ENCODE peak calls at places on chromosomes 5 and 9, in seven cellular contexts. K is Peyer's patch, R is mammary epithelial cell, N is fibroblast of lung, Y is lower lobe of right lung, O is left ventricle myocardium inferior, B is SK-N-SH. Z is an unnamed sample.

GRCh38 chr5:165055476-165055875 is 1550.1 kb downstream of the MAT2B start:
- DNase-seq in K (no peak), R (no peak), N (peak; percentile 11), Y (no peak), O (no peak), B (no peak), Z (no peak)

GRCh38 chr9:108588246-108588645 is 267.5 kb downstream of the ACTL7B start:
- DNase-seq in K (no peak), R (no peak), N (no peak), Y (no peak), O (no peak), B (no peak), Z (no peak)

GRCh38 chr9:84778537-84778936 is 109.0 kb downstream of the NTRK2 start:
- DNase-seq in K (no peak), R (no peak), N (no peak), Y (no peak), O (no peak), B (no peak), Z (no peak)

GRCh38 chr5:28468121-28468520 is 1429.7 kb upstream of the CDH9 start:
- DNase-seq in K (no peak), R (no peak), N (no peak), Y (no peak), O (no peak), B (no peak), Z (no peak)

GRCh38 chr5:54518146-54519082 is 855 bp downstream of the SNX18 start:
- DNase-seq in K (peak; percentile 76), R (peak; percentile 39), N (peak; percentile 56), Y (peak; percentile 86), O (peak; percentile 69), B (peak; percentile 82), Z (peak; percentile 61)

GRCh38 chr9:6147847-6148246 is 67.8 kb upstream of the IL33 start:
- DNase-seq in K (no peak), R (peak; percentile 36), N (peak; percentile 45), Y (no peak), O (no peak), B (no peak), Z (no peak)

GRCh38 chr9:136312436-136312835 is 8.5 kb upstream of the CCDC187 start:
- DNase-seq in K (no peak), R (no peak), N (peak; percentile 32), Y (no peak), O (no peak), B (peak; percentile 92), Z (no peak)

GRCh38 chr5:62082370-62082778 is 223.6 kb upstream of the KIF2A start:
- DNase-seq in K (no peak), R (peak; percentile 88), N (peak; percentile 76), Y (no peak), O (no peak), B (peak; percentile 28), Z (no peak)

GRCh38 chr5:168135897-168136296 is 155.5 kb upstream of the WWC1 start:
- DNase-seq in K (no peak), R (no peak), N (no peak), Y (no peak), O (no peak), B (no peak), Z (no peak)

GRCh38 chr9:33097192-33097591 is 20.7 kb upstream of the SMU1 start:
- DNase-seq in K (no peak), R (no peak), N (no peak), Y (no peak), O (no peak), B (no peak), Z (no peak)

GRCh38 chr9:111559000-111559610 is 34.1 kb downstream of the ZNF483 start:
- DNase-seq in K (peak; percentile 76), R (peak; percentile 67), N (peak; percentile 73), Y (no peak), O (no peak), B (no peak), Z (no peak)

GRCh38 chr9:101567725-101567993 is 27.1 kb downstream of the PPP3R2 start:
- DNase-seq in K (no peak), R (no peak), N (no peak), Y (no peak), O (no peak), B (no peak), Z (no peak)

GRCh38 chr9:36204906-36205547 is 14.3 kb downstream of the CLTA start:
- DNase-seq in K (no peak), R (no peak), N (no peak), Y (no peak), O (no peak), B (peak; percentile 33), Z (no peak)

GRCh38 chr5:7412369-7412768 is 16.4 kb downstream of the ADCY2 start:
- DNase-seq in K (no peak), R (no peak), N (peak; percentile 65), Y (no peak), O (no peak), B (no peak), Z (no peak)
- H3K27ac ChIP-seq in K (no peak overlapping the region), R (no peak overlapping the region), N (no peak overlapping the region), Y (no peak overlapping the region), O (no peak overlapping the region), B (no peak overlapping the region), Z (no peak overlapping the region)

GRCh38 chr5:58454025-58454424 is 5.9 kb downstream of the PLK2 start:
- DNase-seq in K (no peak), R (no peak), N (no peak), Y (no peak), O (no peak), B (no peak), Z (no peak)

GRCh38 chr5:58455495-58455894 is 4.4 kb downstream of the PLK2 start:
- DNase-seq in K (no peak), R (no peak), N (no peak), Y (no peak), O (no peak), B (no peak), Z (no peak)

GRCh38 chr5:58455966-58456365 is 3.9 kb downstream of the PLK2 start:
- DNase-seq in K (no peak), R (no peak), N (peak; percentile 75), Y (no peak), O (no peak), B (no peak), Z (no peak)

GRCh38 chr5:58456486-58456885 is 3.4 kb downstream of the PLK2 start:
- DNase-seq in K (no peak), R (no peak), N (no peak), Y (no peak), O (no peak), B (no peak), Z (no peak)

GRCh38 chr5:58455066-58455465 is 4.8 kb downstream of the PLK2 start:
- DNase-seq in K (no peak), R (no peak), N (peak; percentile 81), Y (no peak), O (no peak), B (no peak), Z (no peak)
- H3K27ac ChIP-seq in K (no peak overlapping the region), R (peak overlapping the region; percentile 96), N (no peak overlapping the region), Y (no peak overlapping the region), O (peak overlapping the region; percentile 96), B (peak overlapping the region; percentile 16), Z (no peak overlapping the region)

DNA sequence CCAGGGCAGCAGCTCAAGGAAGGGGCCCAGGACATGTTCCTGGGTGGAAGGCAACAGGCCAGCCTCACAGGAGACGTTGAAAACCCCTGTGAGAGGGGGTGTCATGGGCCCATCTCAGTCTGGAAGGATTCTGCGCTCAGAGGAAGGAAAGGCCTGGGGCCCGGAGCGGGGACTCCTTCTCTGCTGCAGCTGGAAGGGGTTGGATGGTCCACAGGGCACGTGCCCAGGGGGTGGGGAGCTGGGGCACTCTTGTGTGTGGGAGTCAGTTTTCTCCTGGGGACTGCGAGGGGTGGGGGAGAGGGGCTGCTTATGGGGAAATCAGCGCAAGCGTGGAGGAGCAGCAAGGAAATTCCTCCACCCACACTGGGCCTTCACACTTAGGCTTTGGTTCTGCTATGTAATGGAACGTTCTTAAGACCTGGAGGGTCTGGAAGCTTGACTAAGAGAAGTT is 2.9 kb upstream of the LPCAT1 start:
- DNase-seq in K (peak; percentile 41), R (no peak), N (no peak), Y (peak; percentile 32), O (no peak), B (no peak), Z (no peak)
- H3K27ac ChIP-seq in K (no peak overlapping the region), R (no peak overlapping the region), N (no peak overlapping the region), Y (no peak overlapping the region), O (no peak overlapping the region), B (no peak overlapping the region), Z (no peak overlapping the region)

GRCh38 chr9:94612071-94612470 is 18.4 kb upstream of the FBP2 start:
- DNase-seq in K (no peak), R (no peak), N (no peak), Y (no peak), O (no peak), B (no peak), Z (no peak)

GRCh38 chr9:94610181-94610591 is 16.6 kb upstream of the FBP2 start:
- DNase-seq in K (no peak), R (no peak), N (no peak), Y (no peak), O (no peak), B (peak; percentile 86), Z (no peak)

GRCh38 chr9:94607340-94607695 is 13.7 kb upstream of the FBP2 start:
- DNase-seq in K (peak; percentile 50), R (no peak), N (no peak), Y (no peak), O (no peak), B (no peak), Z (no peak)

GRCh38 chr9:94613003-94613402 is 19.4 kb upstream of the FBP2 start:
- DNase-seq in K (no peak), R (no peak), N (no peak), Y (no peak), O (no peak), B (no peak), Z (no peak)

GRCh38 chr9:94611638-94612068 is 18.0 kb upstream of the FBP2 start:
- DNase-seq in K (no peak), R (peak; percentile 25), N (no peak), Y (no peak), O (no peak), B (no peak), Z (no peak)
- H3K27ac ChIP-seq in K (peak overlapping the region; percentile 17), R (no peak overlapping the region), N (no peak overlapping the region), Y (no peak overlapping the region), O (no peak overlapping the region), B (peak overlapping the region; percentile 96), Z (no peak overlapping the region)

GRCh38 chr5:147904110-147904509 is 2.2 kb downstream of the C5orf46 start:
- DNase-seq in K (no peak), R (peak; percentile 85), N (peak; percentile 61), Y (no peak), O (no peak), B (no peak), Z (no peak)
- H3K27ac ChIP-seq in K (no peak overlapping the region), R (no peak overlapping the region), N (no peak overlapping the region), Y (no peak overlapping the region), O (no peak overlapping the region), B (no peak overlapping the region), Z (no peak overlapping the region)

DNA sequence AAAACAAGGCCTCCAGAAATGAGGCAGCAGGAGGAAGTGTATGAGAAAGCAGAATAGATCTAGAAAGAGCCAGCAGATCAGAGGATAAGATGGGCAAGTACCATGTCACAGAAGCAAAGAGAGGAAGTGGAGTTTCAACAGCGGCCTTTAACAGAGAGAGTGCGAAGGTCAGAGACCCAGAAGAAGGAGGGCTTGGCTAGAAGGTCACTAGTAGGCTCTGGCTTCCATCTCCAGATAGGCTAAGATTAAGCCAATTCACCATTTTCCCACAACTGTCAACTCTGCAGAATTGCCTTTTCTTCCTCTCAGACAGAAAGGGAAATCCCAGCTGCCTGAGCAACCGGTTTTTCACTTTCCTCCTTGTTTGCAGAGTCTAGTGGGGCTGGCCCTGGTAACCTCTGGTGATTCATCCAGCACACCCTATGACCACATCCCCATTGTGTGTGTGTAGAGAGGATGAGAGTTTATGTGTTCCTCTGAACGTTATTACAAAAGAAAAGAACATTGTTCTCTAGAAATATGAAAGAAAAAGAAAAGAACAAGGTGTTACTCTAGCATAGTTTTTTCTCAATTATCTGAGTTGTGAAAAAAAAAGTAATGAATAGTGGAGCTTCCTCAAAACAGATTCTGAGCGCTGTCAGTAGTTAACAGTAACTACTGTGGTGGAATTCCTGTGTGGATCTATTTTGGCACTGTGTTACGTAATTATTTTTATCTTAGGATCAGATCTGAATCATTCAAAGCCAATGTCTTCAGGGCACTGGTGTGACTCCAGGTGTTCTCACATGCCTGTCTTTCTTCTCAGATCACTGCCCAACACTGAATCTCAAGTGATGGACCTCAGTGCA is 220.4 kb downstream of the ARRDC3 start:
- DNase-seq in K (peak; percentile 77), R (peak; percentile 98), N (peak; percentile 95), Y (peak; percentile 77), O (peak; percentile 35), B (no peak), Z (peak; percentile 52)
- H3K27ac ChIP-seq in K (peak overlapping the region; percentile 43), R (peak overlapping the region; percentile 96), N (peak overlapping the region; percentile 6), Y (peak overlapping the region; percentile 57), O (peak overlapping the region; percentile 65), B (peak overlapping the region; percentile 25), Z (no peak overlapping the region)

Z was measured in CD4-positive, alpha-beta memory T cell.